ENCODE peak calls at places on chromosome 13, in five cellular contexts. H is MCF 10A, B is anterior cingulate cortex, T is KG1, K is GM12891. Y is an unnamed sample.

GRCh38 chr13:91369432-91369831 is 21.9 kb downstream of the MIR17HG start:
- DNase-seq in H (no peak), T (no peak), B (no peak), K (no peak), Y (no peak)

GRCh38 chr13:75173457-75174356 is 308.3 kb downstream of the TBC1D4 start:
- DNase-seq in H (no peak), B (no peak), T (no peak), K (no peak), Y (no peak)

GRCh38 chr13:49240017-49240416 is 7.7 kb upstream of the CDADC1 start:
- DNase-seq in K (no peak), B (no peak), T (peak), H (peak), Y (peak)

GRCh38 chr13:44578064-44578394 is 1.9 kb upstream of the TSC22D1 start:
- DNase-seq in H (no peak), B (no peak), T (no peak), K (no peak), Y (no peak)

GRCh38 chr13:27375686-27376326 is 48.6 kb upstream of the GTF3A start:
- DNase-seq in T (peak), H (peak), K (peak), B (no peak), Y (peak)

GRCh38 chr13:70960841-70961443 is 852.7 kb upstream of the KLHL1 start:
- DNase-seq in T (no peak), K (no peak), B (no peak), H (peak), Y (peak)

GRCh38 chr13:51125495-51126226 is 14.6 kb upstream of the C13orf42 start:
- DNase-seq in T (peak), K (peak), B (no peak), H (peak), Y (peak)

GRCh38 chr13:42973581-42973980 is 18.5 kb downstream of the EPSTI1 start:
- DNase-seq in B (no peak), K (no peak), H (no peak), T (no peak), Y (no peak)

GRCh38 chr13:108921238-108921637 is 291.8 kb downstream of the MYO16 start:
- DNase-seq in T (no peak), H (no peak), B (no peak), K (no peak), Y (no peak)

GRCh38 chr13:46050771-46051170 is 1.8 kb downstream of the ZC3H13 start:
- DNase-seq in K (no peak), T (no peak), H (no peak), B (no peak), Y (no peak)

GRCh38 chr13:52158629-52159158 is 703 bp downstream of the NEK3 start:
- DNase-seq in T (no peak), K (no peak), B (no peak), H (peak), Y (no peak)

GRCh38 chr13:33761744-33762143 is 56.2 kb upstream of the RFC3 start:
- DNase-seq in K (no peak), T (no peak), B (no peak), H (peak), Y (no peak)

GRCh38 chr13:23469901-23470525 is 36.5 kb upstream of the SACS start:
- DNase-seq in B (no peak), K (no peak), T (no peak), H (no peak), Y (no peak)

GRCh38 chr13:106941779-106942178 is 373.8 kb upstream of the ARGLU1 start:
- DNase-seq in T (no peak), K (no peak), B (no peak), H (no peak), Y (no peak)

GRCh38 chr13:51764184-51765141 is 39.5 kb downstream of the DHRS12 start:
- DNase-seq in T (no peak), K (peak), B (peak), H (no peak), Y (peak)